ENCODE peak calls at places on chromosomes 13 and 19, in four cellular contexts. One of them, this sample, is unnamed.

GRCh38 chr19:32622002-32622401 is 41.0 kb downstream of the PDCD5 start:
- DNase-seq in K562: no peak
- DNase-seq in WTC11: no peak
- DNase-seq in GM12878: no peak
- DNase-seq in this sample: no peak

GRCh38 chr19:12198136-12198535 is 35.2 kb downstream of the ZNF136 start:
- DNase-seq in K562: no peak
- DNase-seq in WTC11: no peak
- DNase-seq in GM12878: no peak
- DNase-seq in this sample: no peak

GRCh38 chr13:52906122-52906903 is 57.9 kb upstream of the PCDH8 start:
- DNase-seq in K562: no peak
- DNase-seq in WTC11: peak
- DNase-seq in GM12878: no peak
- DNase-seq in this sample: no peak

GRCh38 chr19:7540761-7541480 is 5.4 kb downstream of the PNPLA6 start:
- DNase-seq in K562: peak
- DNase-seq in WTC11: peak
- DNase-seq in GM12878: no peak
- DNase-seq in this sample: no peak

GRCh38 chr13:40777166-40777956 is 6.4 kb upstream of the MRPS31 start:
- DNase-seq in K562: peak
- DNase-seq in WTC11: peak
- DNase-seq in GM12878: no peak
- DNase-seq in this sample: peak

GRCh38 chr19:50906217-50906616 is 5.0 kb downstream of the KLK4 start:
- DNase-seq in K562: peak
- DNase-seq in WTC11: peak
- DNase-seq in GM12878: no peak
- DNase-seq in this sample: peak

GRCh38 chr19:51994048-51994644 is 7.5 kb upstream of the ZNF350 start:
- DNase-seq in K562: no peak
- DNase-seq in WTC11: no peak
- DNase-seq in GM12878: no peak
- DNase-seq in this sample: no peak

GRCh38 chr19:45515081-45515624 is 7.9 kb downstream of the VASP start:
- DNase-seq in K562: peak
- DNase-seq in WTC11: no peak
- DNase-seq in GM12878: peak
- DNase-seq in this sample: peak

GRCh38 chr13:94612050-94612449 is 10.4 kb downstream of the GPR180 start:
- DNase-seq in K562: no peak
- DNase-seq in WTC11: no peak
- DNase-seq in GM12878: no peak
- DNase-seq in this sample: no peak

GRCh38 chr19:1273263-1274041 is 1.9 kb upstream of the FAM174C start:
- DNase-seq in K562: peak
- DNase-seq in WTC11: no peak
- DNase-seq in GM12878: no peak
- DNase-seq in this sample: no peak

GRCh38 chr13:113448885-113449692 is 4.2 kb downstream of the ADPRHL1 start:
- DNase-seq in K562: peak
- DNase-seq in WTC11: no peak
- DNase-seq in GM12878: peak
- DNase-seq in this sample: peak

GRCh38 chr13:29849071-29849541 is 1.3 kb downstream of the UBL3 start:
- DNase-seq in K562: peak
- DNase-seq in WTC11: no peak
- DNase-seq in GM12878: no peak
- DNase-seq in this sample: peak

GRCh38 chr13:68369739-68370138 is 1139.6 kb upstream of the PCDH9 start:
- DNase-seq in K562: peak
- DNase-seq in WTC11: no peak
- DNase-seq in GM12878: no peak
- DNase-seq in this sample: peak

GRCh38 chr13:52405767-52406494 is at the start of gene THSD1:
- DNase-seq in K562: no peak
- DNase-seq in WTC11: peak
- DNase-seq in GM12878: no peak
- DNase-seq in this sample: no peak

DNA sequence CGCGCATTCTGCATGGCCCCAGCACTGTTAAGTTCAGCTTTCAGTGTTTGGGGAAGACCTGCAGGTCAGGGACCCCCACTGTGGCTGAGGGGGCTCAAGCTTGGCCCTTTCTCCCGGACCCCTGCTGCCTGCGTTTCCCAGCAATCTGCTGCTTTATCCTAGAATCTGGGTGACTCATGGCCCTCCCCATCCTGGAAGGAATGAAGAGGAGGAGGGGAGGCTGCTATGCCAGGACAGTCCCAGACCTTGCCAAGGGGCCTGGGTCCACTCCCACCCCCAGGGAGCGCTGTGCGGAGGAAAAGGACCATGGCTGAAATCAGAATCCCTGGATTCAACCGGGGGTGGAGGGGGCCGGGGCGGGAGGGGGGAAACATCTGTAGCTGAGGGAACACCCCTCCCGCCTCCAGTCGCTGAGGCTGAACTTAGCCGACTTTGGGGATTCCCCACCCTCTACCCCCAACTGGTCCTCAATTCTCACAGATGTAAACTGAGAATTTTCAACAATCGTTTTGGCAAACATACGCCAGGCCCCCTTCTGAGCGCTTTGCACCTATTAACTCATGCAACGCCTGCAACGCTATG is 20.6 kb downstream of the ZNF114 start:
- DNase-seq in K562: no peak
- DNase-seq in WTC11: peak
- DNase-seq in GM12878: no peak
- DNase-seq in this sample: no peak
- TF ChIP-seq TCF7 in K562: no peak
- TF ChIP-seq TCF7 in WTC11: no peak
- TF ChIP-seq TCF7 in GM12878: no peak
- TF ChIP-seq TCF7 in this sample: no peak

DNA sequence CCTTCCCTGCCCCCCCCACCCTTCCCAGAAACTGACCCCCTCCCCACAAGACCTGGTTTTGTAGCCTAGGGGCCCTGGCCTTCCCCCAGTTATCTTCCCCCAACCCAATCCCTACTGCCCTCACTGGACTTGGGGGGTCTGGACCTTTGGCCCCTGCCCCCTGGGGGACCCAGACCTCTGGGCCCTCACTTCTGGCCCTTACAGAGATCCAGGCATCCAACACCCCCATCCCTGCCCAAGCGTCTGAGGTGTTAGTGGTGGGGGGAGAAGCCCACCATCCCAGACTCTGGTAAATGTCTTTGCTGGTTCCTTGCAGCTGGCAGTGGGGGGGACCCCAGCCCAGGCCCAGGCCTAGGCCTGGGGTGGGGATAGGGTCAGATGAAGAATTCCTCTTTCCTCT is 3.5 kb upstream of the ZNF428 start:
- DNase-seq in K562: no peak
- DNase-seq in WTC11: no peak
- DNase-seq in GM12878: no peak
- DNase-seq in this sample: no peak
- TF ChIP-seq TCF7 in K562: no peak
- TF ChIP-seq TCF7 in WTC11: no peak
- TF ChIP-seq TCF7 in GM12878: no peak
- TF ChIP-seq TCF7 in this sample: no peak

DNA sequence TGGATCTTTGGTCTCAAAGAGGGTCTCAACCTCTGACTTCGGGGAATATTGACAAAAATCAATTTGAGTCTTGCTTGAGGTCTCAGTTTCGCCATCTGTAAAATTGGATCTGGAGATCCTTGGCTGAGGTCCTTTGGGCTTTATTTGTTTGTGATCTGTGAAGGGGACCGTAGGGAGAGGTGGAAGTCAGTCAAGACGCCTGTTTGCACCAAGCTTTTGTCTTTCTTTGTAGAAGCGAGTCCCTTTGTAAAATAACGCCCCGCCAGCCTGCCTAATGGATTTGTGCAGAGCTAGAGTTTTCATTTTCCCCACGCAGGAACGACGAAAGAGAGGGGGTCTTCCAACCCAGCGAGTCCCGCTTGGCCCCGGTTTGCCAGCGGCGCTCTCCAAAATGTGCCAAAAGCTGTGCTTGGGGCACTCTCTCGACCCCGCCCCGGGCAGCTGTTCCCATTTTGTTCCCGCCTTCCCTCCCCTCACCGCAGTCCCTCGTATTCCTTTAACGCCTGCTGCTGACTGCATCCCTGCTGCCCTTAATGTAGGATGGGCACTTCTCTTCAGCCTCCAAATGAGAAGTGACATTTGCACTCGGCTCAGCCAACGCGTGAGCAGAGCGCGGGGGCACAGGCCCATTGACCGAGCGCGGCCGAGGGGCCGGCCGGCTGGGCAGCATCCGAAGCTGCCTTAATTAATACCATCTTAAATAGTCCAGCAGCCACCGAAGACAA is 13.0 kb downstream of the ZIC5 start:
- DNase-seq in K562: no peak
- DNase-seq in WTC11: peak
- DNase-seq in GM12878: no peak
- DNase-seq in this sample: no peak
- TF ChIP-seq TCF7 in K562: no peak
- TF ChIP-seq TCF7 in WTC11: no peak
- TF ChIP-seq TCF7 in GM12878: no peak
- TF ChIP-seq TCF7 in this sample: no peak

GRCh38 chr13:110276553-110276950 is 30.4 kb downstream of the COL4A1 start:
- DNase-seq in K562: no peak
- DNase-seq in WTC11: no peak
- DNase-seq in GM12878: no peak
- DNase-seq in this sample: no peak

GRCh38 chr13:110277357-110277950 is 29.5 kb downstream of the COL4A1 start:
- DNase-seq in K562: no peak
- DNase-seq in WTC11: no peak
- DNase-seq in GM12878: no peak
- DNase-seq in this sample: no peak

GRCh38 chr13:110273254-110273653 is 33.7 kb downstream of the COL4A1 start:
- DNase-seq in K562: no peak
- DNase-seq in WTC11: no peak
- DNase-seq in GM12878: no peak
- DNase-seq in this sample: no peak

GRCh38 chr13:110274687-110275086 is 32.3 kb downstream of the COL4A1 start:
- DNase-seq in K562: no peak
- DNase-seq in WTC11: no peak
- DNase-seq in GM12878: no peak
- DNase-seq in this sample: no peak

GRCh38 chr13:110275931-110276552 is 30.9 kb downstream of the COL4A1 start:
- DNase-seq in K562: no peak
- DNase-seq in WTC11: no peak
- DNase-seq in GM12878: no peak
- DNase-seq in this sample: no peak
- TF ChIP-seq TCF7 in K562: no peak
- TF ChIP-seq TCF7 in WTC11: no peak
- TF ChIP-seq TCF7 in GM12878: no peak
- TF ChIP-seq TCF7 in this sample: no peak

DNA sequence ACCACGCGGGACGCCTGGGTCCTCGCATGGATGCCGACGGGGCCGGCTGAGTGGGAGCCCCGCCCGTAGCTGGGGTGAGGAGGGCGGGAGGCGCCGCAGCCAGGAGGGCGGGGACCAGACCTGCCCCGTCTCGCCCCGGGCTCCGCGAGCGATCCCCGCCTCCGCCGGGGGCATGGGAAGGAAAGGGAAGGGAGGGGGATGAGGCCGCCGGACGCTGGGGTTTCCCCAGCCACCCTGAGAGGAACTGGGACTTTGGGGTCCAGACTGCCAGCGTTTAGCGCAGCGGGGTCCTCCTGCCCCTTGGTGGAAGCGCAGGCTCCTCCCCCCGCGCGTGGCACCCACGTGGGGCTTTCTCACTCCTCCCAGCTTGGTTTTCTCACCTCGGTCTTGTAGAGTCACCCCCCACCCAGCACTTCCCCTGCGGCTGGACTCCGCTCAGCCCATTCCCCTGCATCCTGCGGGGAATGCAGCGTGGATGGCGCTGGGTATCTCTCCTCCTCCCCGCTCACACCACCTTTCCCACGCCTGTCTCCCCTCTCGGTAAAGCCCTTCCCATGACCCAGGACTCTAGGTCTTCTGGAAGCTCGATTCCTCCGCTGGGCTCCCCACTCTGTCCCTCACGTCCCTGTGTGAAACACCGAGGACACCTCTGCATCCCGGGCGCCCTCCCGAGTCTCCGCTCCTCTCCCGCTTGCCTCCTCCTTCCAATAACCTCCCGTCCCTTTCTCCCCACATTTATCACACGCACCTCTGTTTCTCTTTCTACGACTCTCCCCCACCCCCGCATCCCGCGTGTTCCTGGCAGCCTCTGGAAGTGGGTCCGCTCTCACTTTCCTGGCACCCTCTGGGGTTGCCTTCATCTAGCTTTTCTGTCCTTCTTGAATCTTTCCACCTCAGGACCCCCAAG is 2.1 kb downstream of the TGFB1 start:
- DNase-seq in K562: peak
- DNase-seq in WTC11: peak
- DNase-seq in GM12878: no peak
- DNase-seq in this sample: no peak
- TF ChIP-seq TCF7 in K562: no peak
- TF ChIP-seq TCF7 in WTC11: no peak
- TF ChIP-seq TCF7 in GM12878: no peak
- TF ChIP-seq TCF7 in this sample: no peak

DNA sequence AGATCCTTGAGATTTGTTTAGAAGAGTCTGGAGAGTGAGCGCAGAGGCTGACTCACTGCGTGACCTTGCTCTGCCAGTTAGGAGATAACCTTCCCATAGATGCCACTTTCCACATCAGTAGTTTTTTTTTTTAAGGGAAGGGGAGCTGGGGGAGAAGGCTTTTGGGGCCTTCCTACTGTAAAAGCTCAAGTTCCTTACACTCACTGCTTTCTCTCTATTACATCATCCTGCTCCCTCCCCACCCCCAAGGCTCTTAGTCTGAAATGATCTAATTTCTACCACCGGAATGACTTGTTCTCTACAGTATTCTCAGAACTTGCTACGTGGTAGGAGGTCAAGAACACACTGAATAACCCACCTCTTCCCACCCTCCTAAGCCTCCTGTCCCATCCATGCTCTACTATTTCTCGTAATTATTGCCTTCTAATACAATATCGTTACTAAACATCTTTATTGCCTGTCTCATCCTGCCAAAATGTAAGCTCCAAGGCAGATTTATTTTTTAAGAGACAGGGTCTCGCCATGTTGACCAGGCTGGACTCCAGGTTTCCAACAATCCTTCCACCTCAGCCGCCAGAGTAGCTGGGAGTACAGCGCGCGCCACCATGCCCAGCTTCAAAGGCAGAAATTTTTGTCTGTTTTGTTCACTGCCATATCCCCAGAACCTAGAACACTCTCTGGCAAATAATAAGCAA is 1.2 kb downstream of the LONP1 start:
- DNase-seq in K562: peak
- DNase-seq in WTC11: no peak
- DNase-seq in GM12878: peak
- DNase-seq in this sample: peak
- TF ChIP-seq TCF7 in K562: no peak
- TF ChIP-seq TCF7 in WTC11: no peak
- TF ChIP-seq TCF7 in GM12878: no peak
- TF ChIP-seq TCF7 in this sample: no peak

DNA sequence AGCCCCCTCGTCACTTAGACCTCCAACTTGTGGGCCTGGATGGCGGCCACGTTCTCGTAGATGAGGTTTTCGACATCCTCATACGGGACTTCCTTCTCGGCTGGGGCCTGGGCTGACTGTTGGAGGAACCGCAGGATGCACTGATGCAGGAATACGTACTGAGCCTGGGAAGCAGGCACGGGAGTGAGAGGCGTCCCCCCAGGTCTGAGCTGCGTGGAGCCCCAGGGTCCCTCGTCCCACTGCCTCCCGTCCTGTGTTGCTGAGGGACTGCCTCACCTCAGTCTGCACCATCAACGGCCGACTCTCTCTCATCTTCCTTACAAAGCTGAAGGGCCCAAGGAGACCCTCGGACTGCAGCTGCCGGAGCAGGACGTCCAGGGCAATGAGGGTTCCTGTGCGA is 1.7 kb upstream of the SYT5 start:
- DNase-seq in K562: no peak
- DNase-seq in WTC11: no peak
- DNase-seq in GM12878: no peak
- DNase-seq in this sample: no peak
- TF ChIP-seq TCF7 in K562: no peak
- TF ChIP-seq TCF7 in WTC11: no peak
- TF ChIP-seq TCF7 in GM12878: no peak
- TF ChIP-seq TCF7 in this sample: no peak

This sample was measured in HepG2.